ENCODE peak calls at places on chromosomes 5 and 9, in six cellular contexts. U is dorsolateral prefrontal cortex, B is NCI-H2029, A is HTR-8/SVneo, E is globus pallidus, T is H9. O is an unnamed sample.

GRCh38 chr9:79939819-79940218 is 368.1 kb downstream of the TLE4 start:
- DNase-seq in B (no peak), A (no peak), E (peak), T (no peak), U (peak), O (no peak)

GRCh38 chr9:136310273-136311030 is 6.6 kb upstream of the CCDC187 start:
- DNase-seq in T (no peak), A (no peak), B (no peak), E (no peak), U (no peak), O (no peak)

GRCh38 chr9:91424403-91425176 is 958 bp upstream of the NFIL3 start:
- DNase-seq in B (peak), U (peak), E (peak), A (no peak), T (peak), O (peak)

GRCh38 chr5:16712178-16712577 is 95.4 kb upstream of the RETREG1 start:
- DNase-seq in E (no peak), U (no peak), B (no peak), T (no peak), A (no peak), O (no peak)

GRCh38 chr9:92432972-92433548 is 8.8 kb upstream of the OMD start:
- DNase-seq in A (no peak), T (no peak), B (no peak), U (no peak), E (no peak), O (no peak)

GRCh38 chr5:180830253-180831138 is 27.9 kb upstream of the MGAT1 start:
- DNase-seq in T (peak), B (peak), U (peak), A (no peak), E (peak), O (peak)

GRCh38 chr5:1930501-1930879 is 47.8 kb upstream of the IRX4 start:
- DNase-seq in U (no peak), T (no peak), E (no peak), B (no peak), A (no peak), O (no peak)

GRCh38 chr5:57334475-57334874 is 148.1 kb downstream of the ACTBL2 start:
- DNase-seq in U (no peak), B (no peak), T (no peak), E (no peak), A (no peak), O (no peak)

GRCh38 chr5:179256229-179257189 is 88.8 kb downstream of the ADAMTS2 start:
- DNase-seq in T (peak), A (no peak), E (no peak), B (no peak), U (no peak), O (no peak)

GRCh38 chr9:135906291-135907005 is 898 bp downstream of the CAMSAP1 start:
- DNase-seq in E (no peak), B (no peak), A (no peak), T (no peak), U (peak), O (no peak)

GRCh38 chr5:174724484-174725260 is at the start of gene MSX2:
- DNase-seq in U (peak), E (peak), B (no peak), A (peak), T (peak), O (peak)

GRCh38 chr5:176413255-176413565 is 3.1 kb downstream of the CLTB start:
- DNase-seq in A (no peak), T (no peak), U (no peak), E (no peak), B (no peak), O (no peak)

GRCh38 chr5:150542933-150543445 is 35.1 kb downstream of the NDST1 start:
- DNase-seq in U (no peak), T (no peak), A (no peak), E (no peak), B (no peak), O (no peak)

GRCh38 chr9:70484232-70485130 is 70.0 kb upstream of the KLF9 start:
- DNase-seq in A (peak), B (peak), T (peak), U (no peak), E (peak), O (no peak)

GRCh38 chr9:20593551-20593950 is 28.7 kb downstream of the MLLT3 start:
- DNase-seq in U (no peak), B (no peak), T (no peak), E (peak), A (no peak), O (no peak)

GRCh38 chr9:98707158-98708102 is 1.3 kb downstream of the GABBR2 start:
- DNase-seq in E (no peak), B (peak), U (peak), T (peak), A (peak), O (peak)

GRCh38 chr5:170986598-170986997 is 124.8 kb downstream of the RANBP17 start:
- DNase-seq in T (no peak), E (no peak), A (no peak), U (no peak), B (peak), O (no peak)

GRCh38 chr5:2725957-2726356 is 25.5 kb downstream of the IRX2 start:
- DNase-seq in E (no peak), U (no peak), A (no peak), B (no peak), T (peak), O (no peak)

GRCh38 chr9:96360976-96361375 is 22.5 kb downstream of the SLC35D2 start:
- DNase-seq in E (no peak), B (no peak), A (no peak), T (no peak), U (no peak), O (no peak)

GRCh38 chr9:107895524-107896001 is 406.0 kb upstream of the KLF4 start:
- DNase-seq in A (no peak), B (no peak), E (no peak), U (no peak), T (no peak), O (no peak)

GRCh38 chr5:121378559-121379359 is 472.9 kb upstream of the FTMT start:
- DNase-seq in E (no peak), B (no peak), A (no peak), U (no peak), T (peak), O (no peak)

GRCh38 chr5:80502795-80503194 is 14.9 kb downstream of the FAM151B start:
- DNase-seq in T (no peak), B (no peak), A (no peak), U (no peak), E (no peak), O (no peak)

GRCh38 chr5:136203303-136203922 is 10.5 kb upstream of the SMIM32 start:
- DNase-seq in U (no peak), T (no peak), E (no peak), B (no peak), A (no peak), O (no peak)

GRCh38 chr9:77063645-77064285 is 44.3 kb downstream of the FOXB2 start:
- DNase-seq in T (no peak), A (peak), E (no peak), B (no peak), U (no peak), O (no peak)

GRCh38 chr5:87010736-87011135 is 256.9 kb upstream of the RASA1 start:
- DNase-seq in T (no peak), B (no peak), E (no peak), U (no peak), A (no peak), O (no peak)

GRCh38 chr9:107465467-107466451 is 23.8 kb downstream of the KLF4 start:
- DNase-seq in T (peak), B (no peak), U (peak), E (no peak), A (peak), O (no peak)

GRCh38 chr5:40841068-40841805 is at the start of gene CARD6:
- DNase-seq in T (no peak), A (no peak), U (no peak), B (no peak), E (peak), O (no peak)

GRCh38 chr9:16559418-16560188 is 310.9 kb downstream of the BNC2 start:
- DNase-seq in E (no peak), A (no peak), B (no peak), T (no peak), U (no peak), O (no peak)

GRCh38 chr5:131245312-131245711 is 18.5 kb upstream of the CDC42SE2 start:
- DNase-seq in T (no peak), U (no peak), B (no peak), E (no peak), A (no peak), O (no peak)

GRCh38 chr9:137445930-137446431 is 4.8 kb upstream of the ENTPD8 start:
- DNase-seq in B (no peak), T (no peak), E (no peak), U (no peak), A (no peak), O (no peak)

O was measured in nucleus accumbens.